ENCODE peak calls at places on chromosomes 12 and 14, in five cellular contexts. O is fibroblast of lung, K is esophagus squamous epithelium, I is heart left ventricle, P is DND-41. A is an unnamed sample.
A peak's percentile ranks its signal among the peaks of the same experiment; 100 is the strongest.

GRCh38 chr12:118984206-118984943 is 3.0 kb downstream of the SRRM4 start:
- DNase-seq in O (no peak), K (no peak), I (no peak), P (no peak), A (no peak)

GRCh38 chr14:99821519-99822165 is 28.4 kb downstream of the EML1 start:
- DNase-seq in O (peak; percentile 96), K (no peak), I (no peak), P (peak; percentile 29), A (peak; percentile 15)

GRCh38 chr12:110649341-110649847 is 35.5 kb downstream of the TCTN1 start:
- DNase-seq in O (no peak), K (no peak), I (no peak), P (no peak), A (no peak)

GRCh38 chr12:120540445-120540844 is 6.3 kb downstream of the RNF10 start:
- DNase-seq in O (peak; percentile 74), K (no peak), I (no peak), P (no peak), A (no peak)

GRCh38 chr14:104895786-104896642 is 28.7 kb upstream of the PLD4 start:
- DNase-seq in O (no peak), K (no peak), I (peak; percentile 60), P (no peak), A (no peak)

GRCh38 chr14:58805057-58805456 is 167.3 kb downstream of the DACT1 start:
- DNase-seq in O (peak; percentile 82), K (no peak), I (no peak), P (no peak), A (no peak)

GRCh38 chr12:14643247-14643646 is 53.2 kb downstream of the GUCY2C start:
- DNase-seq in O (no peak), K (no peak), I (no peak), P (peak; percentile 49), A (no peak)

GRCh38 chr14:51547260-51547659 is 104.5 kb upstream of the FRMD6 start:
- DNase-seq in O (peak; percentile 100), K (no peak), I (no peak), P (no peak), A (no peak)

GRCh38 chr12:130783110-130783715 is 55.8 kb downstream of the STX2 start:
- DNase-seq in O (no peak), K (no peak), I (no peak), P (no peak), A (no peak)

GRCh38 chr14:106802413-106803364 is 1276.3 kb downstream of the TMEM121 start:
- DNase-seq in O (no peak), K (no peak), I (no peak), P (no peak), A (no peak)

GRCh38 chr12:56358836-56359532 is 923 bp downstream of the STAT2 start:
- DNase-seq in O (peak; percentile 85), K (no peak), I (no peak), P (no peak), A (no peak)

GRCh38 chr14:54692261-54692861 is 125.4 kb downstream of the SAMD4A start:
- DNase-seq in O (peak; percentile 55), K (no peak), I (no peak), P (no peak), A (no peak)

GRCh38 chr12:7162691-7163114 is 26.8 kb upstream of the PEX5 start:
- DNase-seq in O (peak; percentile 3), K (no peak), I (no peak), P (no peak), A (peak; percentile 19)

GRCh38 chr12:117120787-117121186 is 21.6 kb upstream of the TESC start:
- DNase-seq in O (no peak), K (no peak), I (no peak), P (no peak), A (no peak)

GRCh38 chr12:126337556-126337955 is 1272.3 kb downstream of the AACS start:
- DNase-seq in O (peak; percentile 94), K (no peak), I (no peak), P (no peak), A (no peak)

GRCh38 chr14:104638190-104638589 is 33.6 kb upstream of the TMEM179 start:
- DNase-seq in O (no peak), K (no peak), I (no peak), P (no peak), A (no peak)

DNA sequence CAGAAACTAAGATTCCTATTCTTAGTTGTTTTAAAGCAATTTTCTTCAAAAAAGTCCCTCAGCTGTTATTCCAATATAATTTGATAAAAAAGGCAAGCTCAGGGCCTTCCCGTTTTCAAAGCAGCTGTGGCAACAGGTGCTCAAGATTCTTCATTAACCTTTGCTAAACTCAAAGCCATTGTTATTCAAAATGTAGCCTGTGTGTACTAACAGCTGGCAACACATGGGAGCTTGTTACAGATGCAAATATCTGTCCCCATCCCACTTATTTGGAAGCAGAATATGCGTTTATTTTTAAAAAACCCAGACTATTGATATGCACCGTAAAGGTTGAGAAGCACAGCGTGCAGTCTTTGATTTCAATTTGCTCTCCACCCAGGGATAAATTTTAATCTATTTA is 210.4 kb upstream of the SYT10 start:
- DNase-seq in O (no peak), K (no peak), I (no peak), P (no peak), A (no peak)
- H3K4me3 ChIP-seq in O (no peak overlapping the region), K (no peak overlapping the region), I (no peak overlapping the region), P (no peak overlapping the region), A (no peak overlapping the region)

GRCh38 chr14:63504628-63505027 is 38.5 kb downstream of the PPP2R5E start:
- DNase-seq in O (no peak), K (no peak), I (no peak), P (no peak), A (no peak)
- H3K4me3 ChIP-seq in O (no peak overlapping the region), K (no peak overlapping the region), I (no peak overlapping the region), P (no peak overlapping the region), A (no peak overlapping the region)

GRCh38 chr14:80658155-80658554 is 283.4 kb downstream of the CEP128 start:
- DNase-seq in O (no peak), K (no peak), I (no peak), P (no peak), A (no peak)
- H3K4me3 ChIP-seq in O (no peak overlapping the region), K (no peak overlapping the region), I (no peak overlapping the region), P (no peak overlapping the region), A (no peak overlapping the region)

GRCh38 chr12:86275356-86275755 is 19.2 kb upstream of the MGAT4C start:
- DNase-seq in O (no peak), K (no peak), I (no peak), P (no peak), A (no peak)
- H3K4me3 ChIP-seq in O (no peak overlapping the region), K (no peak overlapping the region), I (no peak overlapping the region), P (no peak overlapping the region), A (no peak overlapping the region)

GRCh38 chr12:51033457-51034089 is 7.4 kb upstream of the SLC11A2 start:
- DNase-seq in O (no peak), K (no peak), I (no peak), P (no peak), A (no peak)
- H3K4me3 ChIP-seq in O (no peak overlapping the region), K (no peak overlapping the region), I (no peak overlapping the region), P (no peak overlapping the region), A (no peak overlapping the region)

DNA sequence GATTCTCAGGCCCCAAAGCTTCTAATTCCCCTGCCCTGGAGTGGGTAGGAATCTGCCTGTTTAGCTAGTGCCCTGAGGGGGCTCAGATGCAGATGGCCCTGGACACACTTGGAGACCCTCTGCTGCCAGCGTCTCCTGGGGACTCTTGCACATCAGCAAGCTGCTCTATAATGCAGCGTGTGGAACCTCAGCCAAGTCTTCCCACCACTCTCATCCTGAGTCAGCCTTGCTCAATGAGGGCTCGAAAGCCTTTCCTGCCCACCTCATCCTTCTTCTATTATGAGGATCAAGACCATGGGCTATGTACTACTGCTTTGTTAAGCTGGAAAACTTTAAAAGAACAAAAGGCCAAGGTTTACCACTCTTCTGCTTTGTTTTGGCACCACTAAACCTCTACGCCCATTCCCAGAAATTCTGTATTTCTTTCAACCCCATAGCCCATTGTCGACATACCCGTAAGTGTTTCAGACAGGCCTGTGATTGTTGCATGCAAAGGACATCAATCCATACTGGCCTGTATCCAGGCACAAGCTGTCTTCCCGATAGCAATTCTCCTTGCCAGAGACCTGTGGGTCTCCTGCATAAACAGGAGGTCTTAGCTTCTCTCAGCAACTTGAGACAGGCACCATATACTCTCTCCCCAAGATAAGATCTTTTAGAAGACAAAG is 246.9 kb downstream of the DPF3 start:
- DNase-seq in O (peak; percentile 91), K (no peak), I (no peak), P (no peak), A (no peak)
- H3K4me3 ChIP-seq in O (no peak overlapping the region), K (no peak overlapping the region), I (no peak overlapping the region), P (no peak overlapping the region), A (no peak overlapping the region)

GRCh38 chr14:103074699-103075341 is 9.2 kb upstream of the LBHD2 start:
- DNase-seq in O (no peak), K (no peak), I (peak; percentile 87), P (no peak), A (no peak)

GRCh38 chr14:103071544-103072251 is 12.3 kb upstream of the LBHD2 start:
- DNase-seq in O (no peak), K (no peak), I (peak; percentile 62), P (no peak), A (no peak)

GRCh38 chr14:103073367-103073875 is 10.6 kb upstream of the LBHD2 start:
- DNase-seq in O (no peak), K (no peak), I (no peak), P (no peak), A (no peak)

GRCh38 chr14:103072595-103073366 is 11.2 kb upstream of the LBHD2 start:
- DNase-seq in O (no peak), K (no peak), I (peak; percentile 41), P (no peak), A (no peak)

GRCh38 chr14:103073876-103074698 is 9.9 kb upstream of the LBHD2 start:
- DNase-seq in O (no peak), K (no peak), I (peak; percentile 58), P (no peak), A (no peak)
- H3K4me3 ChIP-seq in O (no peak overlapping the region), K (no peak overlapping the region), I (no peak overlapping the region), P (no peak overlapping the region), A (no peak overlapping the region)

A was measured in CD4-positive, alpha-beta memory T cell.